ENCODE peak calls at places on chromosomes 6 and 20, in nine cellular contexts. One of them, this sample, is unnamed.

GRCh38 chr6:139027620-139028182 is 844 bp upstream of the ABRACL start:
- DNase-seq in keratinocyte: peak
- DNase-seq in astrocyte of the cerebellum: no peak
- DNase-seq in progenitor cell of endocrine pancreas: no peak
- DNase-seq in heart right ventricle: no peak
- DNase-seq in kidney epithelial cell: no peak
- DNase-seq in uterus: no peak
- DNase-seq in colonic mucosa: peak
- DNase-seq in astrocyte of the spinal cord: no peak
- DNase-seq in this sample: peak

GRCh38 chr6:168029459-168030217 is 32.2 kb downstream of the KIF25 start:
- DNase-seq in colonic mucosa: peak
- DNase-seq in uterus: no peak
- DNase-seq in keratinocyte: no peak
- DNase-seq in astrocyte of the cerebellum: no peak
- DNase-seq in astrocyte of the spinal cord: no peak
- DNase-seq in kidney epithelial cell: peak
- DNase-seq in progenitor cell of endocrine pancreas: no peak
- DNase-seq in heart right ventricle: no peak
- DNase-seq in this sample: no peak

GRCh38 chr6:136738178-136739057 is 53.9 kb downstream of the MAP3K5 start:
- DNase-seq in colonic mucosa: peak
- DNase-seq in progenitor cell of endocrine pancreas: no peak
- DNase-seq in kidney epithelial cell: no peak
- DNase-seq in keratinocyte: no peak
- DNase-seq in heart right ventricle: peak
- DNase-seq in uterus: peak
- DNase-seq in astrocyte of the spinal cord: no peak
- DNase-seq in astrocyte of the cerebellum: no peak
- DNase-seq in this sample: no peak

GRCh38 chr6:30834643-30835042 is 49.7 kb upstream of the DDR1 start:
- DNase-seq in kidney epithelial cell: no peak
- DNase-seq in progenitor cell of endocrine pancreas: no peak
- DNase-seq in astrocyte of the spinal cord: no peak
- DNase-seq in uterus: no peak
- DNase-seq in heart right ventricle: no peak
- DNase-seq in keratinocyte: no peak
- DNase-seq in colonic mucosa: no peak
- DNase-seq in astrocyte of the cerebellum: no peak
- DNase-seq in this sample: no peak

GRCh38 chr6:17790486-17790885 is 83.8 kb upstream of the NUP153 start:
- DNase-seq in kidney epithelial cell: no peak
- DNase-seq in heart right ventricle: no peak
- DNase-seq in keratinocyte: no peak
- DNase-seq in progenitor cell of endocrine pancreas: no peak
- DNase-seq in astrocyte of the spinal cord: no peak
- DNase-seq in colonic mucosa: no peak
- DNase-seq in uterus: no peak
- DNase-seq in astrocyte of the cerebellum: no peak
- DNase-seq in this sample: peak

GRCh38 chr6:75065524-75065923 is 140.3 kb downstream of the COL12A1 start:
- DNase-seq in keratinocyte: no peak
- DNase-seq in heart right ventricle: peak
- DNase-seq in astrocyte of the cerebellum: peak
- DNase-seq in astrocyte of the spinal cord: peak
- DNase-seq in uterus: peak
- DNase-seq in colonic mucosa: no peak
- DNase-seq in kidney epithelial cell: no peak
- DNase-seq in progenitor cell of endocrine pancreas: no peak
- DNase-seq in this sample: no peak

GRCh38 chr6:14638932-14639875 is 521.6 kb downstream of the CD83 start:
- DNase-seq in uterus: no peak
- DNase-seq in colonic mucosa: peak
- DNase-seq in heart right ventricle: peak
- DNase-seq in astrocyte of the spinal cord: peak
- DNase-seq in progenitor cell of endocrine pancreas: no peak
- DNase-seq in astrocyte of the cerebellum: no peak
- DNase-seq in kidney epithelial cell: no peak
- DNase-seq in keratinocyte: no peak
- DNase-seq in this sample: no peak

GRCh38 chr20:18496042-18496441 is 983 bp downstream of the RBBP9 start:
- DNase-seq in heart right ventricle: no peak
- DNase-seq in kidney epithelial cell: no peak
- DNase-seq in keratinocyte: no peak
- DNase-seq in progenitor cell of endocrine pancreas: no peak
- DNase-seq in astrocyte of the cerebellum: no peak
- DNase-seq in astrocyte of the spinal cord: no peak
- DNase-seq in uterus: no peak
- DNase-seq in colonic mucosa: no peak
- DNase-seq in this sample: peak

GRCh38 chr20:2767768-2768631 is 32.4 kb downstream of the CPXM1 start:
- DNase-seq in astrocyte of the cerebellum: peak
- DNase-seq in progenitor cell of endocrine pancreas: no peak
- DNase-seq in keratinocyte: no peak
- DNase-seq in astrocyte of the spinal cord: peak
- DNase-seq in colonic mucosa: no peak
- DNase-seq in kidney epithelial cell: no peak
- DNase-seq in heart right ventricle: peak
- DNase-seq in uterus: peak
- DNase-seq in this sample: no peak

GRCh38 chr6:24831771-24832718 is 33.3 kb upstream of the ARMH2 start:
- DNase-seq in uterus: no peak
- DNase-seq in kidney epithelial cell: no peak
- DNase-seq in progenitor cell of endocrine pancreas: no peak
- DNase-seq in astrocyte of the spinal cord: peak
- DNase-seq in keratinocyte: no peak
- DNase-seq in heart right ventricle: no peak
- DNase-seq in astrocyte of the cerebellum: peak
- DNase-seq in colonic mucosa: no peak
- DNase-seq in this sample: no peak

GRCh38 chr20:62010551-62011402 is 54.9 kb downstream of the TAF4 start:
- DNase-seq in colonic mucosa: peak
- DNase-seq in kidney epithelial cell: no peak
- DNase-seq in astrocyte of the spinal cord: peak
- DNase-seq in progenitor cell of endocrine pancreas: peak
- DNase-seq in heart right ventricle: peak
- DNase-seq in astrocyte of the cerebellum: peak
- DNase-seq in keratinocyte: no peak
- DNase-seq in uterus: peak
- DNase-seq in this sample: peak

GRCh38 chr6:1187293-1188131 is 124.4 kb upstream of the FOXQ1 start:
- DNase-seq in heart right ventricle: no peak
- DNase-seq in progenitor cell of endocrine pancreas: no peak
- DNase-seq in uterus: no peak
- DNase-seq in keratinocyte: no peak
- DNase-seq in kidney epithelial cell: no peak
- DNase-seq in astrocyte of the spinal cord: no peak
- DNase-seq in astrocyte of the cerebellum: no peak
- DNase-seq in colonic mucosa: no peak
- DNase-seq in this sample: no peak

GRCh38 chr6:122869437-122870024 is 80.5 kb downstream of the SMPDL3A start:
- DNase-seq in kidney epithelial cell: peak
- DNase-seq in astrocyte of the cerebellum: peak
- DNase-seq in heart right ventricle: peak
- DNase-seq in keratinocyte: peak
- DNase-seq in progenitor cell of endocrine pancreas: no peak
- DNase-seq in colonic mucosa: peak
- DNase-seq in uterus: peak
- DNase-seq in astrocyte of the spinal cord: peak
- DNase-seq in this sample: peak

DNA sequence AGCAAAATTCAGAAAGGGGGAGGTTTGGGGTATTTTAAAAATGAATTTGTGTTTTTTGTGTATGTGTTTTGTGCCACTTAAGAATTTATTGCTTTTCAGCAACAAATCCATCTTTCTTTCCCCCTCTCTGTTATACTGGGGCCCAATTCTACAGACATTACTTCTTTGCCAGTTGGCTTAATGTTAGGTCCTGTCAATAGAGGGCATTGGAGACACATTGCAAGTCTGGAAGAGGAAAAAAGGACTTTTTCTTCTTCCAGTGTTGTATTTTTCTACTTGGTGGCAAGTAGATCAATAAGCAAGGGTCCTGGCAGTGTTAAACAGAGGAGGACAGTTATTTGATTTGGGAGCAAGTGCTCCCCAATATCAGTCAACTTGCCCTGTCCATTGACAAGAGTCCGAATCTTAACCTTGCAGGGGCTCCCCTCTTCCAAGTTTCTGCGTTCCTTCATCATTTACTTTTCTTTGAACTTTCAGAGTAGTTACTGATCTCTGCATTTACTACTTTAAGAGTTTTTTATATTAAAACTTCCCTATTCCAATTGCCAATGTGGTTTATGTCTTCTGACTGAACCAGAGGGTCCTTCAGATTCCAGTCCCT is 23.4 kb downstream of the SCML4 start:
- DNase-seq in colonic mucosa: no peak
- DNase-seq in astrocyte of the cerebellum: no peak
- DNase-seq in uterus: no peak
- DNase-seq in heart right ventricle: no peak
- DNase-seq in astrocyte of the spinal cord: no peak
- DNase-seq in keratinocyte: no peak
- DNase-seq in kidney epithelial cell: no peak
- DNase-seq in progenitor cell of endocrine pancreas: no peak
- DNase-seq in this sample: no peak
- TF ChIP-seq CTCF in colonic mucosa: no peak
- TF ChIP-seq CTCF in astrocyte of the cerebellum: peak
- TF ChIP-seq CTCF in uterus: no peak
- TF ChIP-seq CTCF in heart right ventricle: peak
- TF ChIP-seq CTCF in astrocyte of the spinal cord: peak
- TF ChIP-seq CTCF in keratinocyte: peak
- TF ChIP-seq CTCF in kidney epithelial cell: peak
- TF ChIP-seq CTCF in progenitor cell of endocrine pancreas: peak
- TF ChIP-seq CTCF in this sample: no peak

GRCh38 chr6:90383212-90383611 is 86.6 kb upstream of the BACH2 start:
- DNase-seq in progenitor cell of endocrine pancreas: no peak
- DNase-seq in colonic mucosa: no peak
- DNase-seq in uterus: no peak
- DNase-seq in keratinocyte: no peak
- DNase-seq in astrocyte of the spinal cord: no peak
- DNase-seq in kidney epithelial cell: no peak
- DNase-seq in heart right ventricle: no peak
- DNase-seq in astrocyte of the cerebellum: no peak
- DNase-seq in this sample: no peak

GRCh38 chr6:90384720-90385119 is 88.1 kb upstream of the BACH2 start:
- DNase-seq in heart right ventricle: no peak
- DNase-seq in uterus: no peak
- DNase-seq in progenitor cell of endocrine pancreas: no peak
- DNase-seq in kidney epithelial cell: no peak
- DNase-seq in astrocyte of the spinal cord: no peak
- DNase-seq in astrocyte of the cerebellum: no peak
- DNase-seq in keratinocyte: no peak
- DNase-seq in colonic mucosa: no peak
- DNase-seq in this sample: no peak

GRCh38 chr6:90386796-90387390 is 90.2 kb upstream of the BACH2 start:
- DNase-seq in progenitor cell of endocrine pancreas: no peak
- DNase-seq in astrocyte of the cerebellum: no peak
- DNase-seq in heart right ventricle: peak
- DNase-seq in kidney epithelial cell: no peak
- DNase-seq in astrocyte of the spinal cord: no peak
- DNase-seq in keratinocyte: no peak
- DNase-seq in colonic mucosa: no peak
- DNase-seq in uterus: no peak
- DNase-seq in this sample: no peak

GRCh38 chr6:90385914-90386313 is 89.3 kb upstream of the BACH2 start:
- DNase-seq in keratinocyte: no peak
- DNase-seq in progenitor cell of endocrine pancreas: no peak
- DNase-seq in astrocyte of the cerebellum: no peak
- DNase-seq in kidney epithelial cell: no peak
- DNase-seq in heart right ventricle: no peak
- DNase-seq in colonic mucosa: no peak
- DNase-seq in uterus: no peak
- DNase-seq in astrocyte of the spinal cord: no peak
- DNase-seq in this sample: no peak

GRCh38 chr6:90382760-90383159 is 86.1 kb upstream of the BACH2 start:
- DNase-seq in progenitor cell of endocrine pancreas: no peak
- DNase-seq in keratinocyte: no peak
- DNase-seq in uterus: no peak
- DNase-seq in astrocyte of the cerebellum: no peak
- DNase-seq in astrocyte of the spinal cord: no peak
- DNase-seq in kidney epithelial cell: no peak
- DNase-seq in heart right ventricle: no peak
- DNase-seq in colonic mucosa: no peak
- DNase-seq in this sample: no peak
- TF ChIP-seq CTCF in progenitor cell of endocrine pancreas: no peak
- TF ChIP-seq CTCF in keratinocyte: no peak
- TF ChIP-seq CTCF in uterus: no peak
- TF ChIP-seq CTCF in astrocyte of the cerebellum: no peak
- TF ChIP-seq CTCF in astrocyte of the spinal cord: no peak
- TF ChIP-seq CTCF in kidney epithelial cell: no peak
- TF ChIP-seq CTCF in heart right ventricle: no peak
- TF ChIP-seq CTCF in colonic mucosa: no peak
- TF ChIP-seq CTCF in this sample: no peak

GRCh38 chr20:49582413-49583334 is 14.7 kb upstream of the PTGIS start:
- DNase-seq in uterus: no peak
- DNase-seq in astrocyte of the cerebellum: no peak
- DNase-seq in astrocyte of the spinal cord: no peak
- DNase-seq in colonic mucosa: no peak
- DNase-seq in progenitor cell of endocrine pancreas: no peak
- DNase-seq in kidney epithelial cell: no peak
- DNase-seq in heart right ventricle: no peak
- DNase-seq in keratinocyte: no peak
- DNase-seq in this sample: no peak
- TF ChIP-seq CTCF in uterus: no peak
- TF ChIP-seq CTCF in astrocyte of the cerebellum: no peak
- TF ChIP-seq CTCF in astrocyte of the spinal cord: no peak
- TF ChIP-seq CTCF in colonic mucosa: no peak
- TF ChIP-seq CTCF in progenitor cell of endocrine pancreas: no peak
- TF ChIP-seq CTCF in kidney epithelial cell: no peak
- TF ChIP-seq CTCF in heart right ventricle: no peak
- TF ChIP-seq CTCF in keratinocyte: no peak
- TF ChIP-seq CTCF in this sample: no peak

GRCh38 chr6:111871725-111872520 is 1.3 kb downstream of the FYN start:
- DNase-seq in keratinocyte: no peak
- DNase-seq in astrocyte of the cerebellum: no peak
- DNase-seq in progenitor cell of endocrine pancreas: no peak
- DNase-seq in astrocyte of the spinal cord: peak
- DNase-seq in colonic mucosa: peak
- DNase-seq in kidney epithelial cell: no peak
- DNase-seq in heart right ventricle: peak
- DNase-seq in uterus: peak
- DNase-seq in this sample: peak

GRCh38 chr6:111873178-111874029 is at the start of gene FYN:
- DNase-seq in heart right ventricle: peak
- DNase-seq in kidney epithelial cell: peak
- DNase-seq in keratinocyte: peak
- DNase-seq in colonic mucosa: peak
- DNase-seq in progenitor cell of endocrine pancreas: peak
- DNase-seq in uterus: peak
- DNase-seq in astrocyte of the spinal cord: peak
- DNase-seq in astrocyte of the cerebellum: peak
- DNase-seq in this sample: peak

GRCh38 chr6:111874030-111874425 is 776 bp upstream of the FYN start:
- DNase-seq in astrocyte of the cerebellum: no peak
- DNase-seq in heart right ventricle: peak
- DNase-seq in keratinocyte: no peak
- DNase-seq in uterus: no peak
- DNase-seq in astrocyte of the spinal cord: peak
- DNase-seq in colonic mucosa: peak
- DNase-seq in progenitor cell of endocrine pancreas: no peak
- DNase-seq in kidney epithelial cell: no peak
- DNase-seq in this sample: no peak

GRCh38 chr6:111871207-111871606 is 2.0 kb downstream of the FYN start:
- DNase-seq in keratinocyte: no peak
- DNase-seq in heart right ventricle: no peak
- DNase-seq in kidney epithelial cell: no peak
- DNase-seq in colonic mucosa: no peak
- DNase-seq in astrocyte of the spinal cord: no peak
- DNase-seq in astrocyte of the cerebellum: no peak
- DNase-seq in uterus: no peak
- DNase-seq in progenitor cell of endocrine pancreas: no peak
- DNase-seq in this sample: no peak

GRCh38 chr6:111872521-111873177 is 603 bp downstream of the FYN start:
- DNase-seq in astrocyte of the cerebellum: no peak
- DNase-seq in progenitor cell of endocrine pancreas: peak
- DNase-seq in astrocyte of the spinal cord: peak
- DNase-seq in kidney epithelial cell: no peak
- DNase-seq in heart right ventricle: no peak
- DNase-seq in colonic mucosa: peak
- DNase-seq in keratinocyte: no peak
- DNase-seq in uterus: peak
- DNase-seq in this sample: peak
- TF ChIP-seq CTCF in astrocyte of the cerebellum: no peak
- TF ChIP-seq CTCF in progenitor cell of endocrine pancreas: no peak
- TF ChIP-seq CTCF in astrocyte of the spinal cord: no peak
- TF ChIP-seq CTCF in kidney epithelial cell: no peak
- TF ChIP-seq CTCF in heart right ventricle: peak
- TF ChIP-seq CTCF in colonic mucosa: no peak
- TF ChIP-seq CTCF in keratinocyte: no peak
- TF ChIP-seq CTCF in uterus: no peak
- TF ChIP-seq CTCF in this sample: no peak

This sample was measured in glutamatergic neuron.